ENCODE peak calls at places on chromosomes 13 and 19, in four cellular contexts. One of them, this sample, is unnamed.

GRCh38 chr13:74825170-74825948 is 656.6 kb downstream of the TBC1D4 start:
- DNase-seq in H1: no peak
- DNase-seq in WTC11: no peak
- DNase-seq in HCT116: no peak
- DNase-seq in this sample: no peak

GRCh38 chr19:17155251-17155650 is 59.9 kb upstream of the USE1 start:
- DNase-seq in H1: no peak
- DNase-seq in WTC11: no peak
- DNase-seq in HCT116: no peak
- DNase-seq in this sample: no peak

GRCh38 chr13:24921881-24922280 is 157.9 kb downstream of the RNF17 start:
- DNase-seq in H1: no peak
- DNase-seq in WTC11: no peak
- DNase-seq in HCT116: no peak
- DNase-seq in this sample: no peak

GRCh38 chr19:1084024-1084868 is 10.9 kb downstream of the POLR2E start:
- DNase-seq in H1: no peak
- DNase-seq in WTC11: no peak
- DNase-seq in HCT116: no peak
- DNase-seq in this sample: no peak

GRCh38 chr19:48945415-48945814 is 9.3 kb upstream of the BAX start:
- DNase-seq in H1: no peak
- DNase-seq in WTC11: no peak
- DNase-seq in HCT116: no peak
- DNase-seq in this sample: no peak

GRCh38 chr19:9848761-9849160 is 13.6 kb downstream of the PIN1 start:
- DNase-seq in H1: no peak
- DNase-seq in WTC11: no peak
- DNase-seq in HCT116: no peak
- DNase-seq in this sample: no peak

GRCh38 chr13:103539265-103539664 is 473.0 kb upstream of the SLC10A2 start:
- DNase-seq in H1: no peak
- DNase-seq in WTC11: peak
- DNase-seq in HCT116: no peak
- DNase-seq in this sample: no peak

GRCh38 chr19:54096642-54097106 is 3.9 kb downstream of the OSCAR start:
- DNase-seq in H1: peak
- DNase-seq in WTC11: peak
- DNase-seq in HCT116: peak
- DNase-seq in this sample: no peak

GRCh38 chr19:39679791-39680168 is 24.1 kb downstream of the LGALS16 start:
- DNase-seq in H1: no peak
- DNase-seq in WTC11: no peak
- DNase-seq in HCT116: no peak
- DNase-seq in this sample: no peak

GRCh38 chr13:61128850-61129645 is 286.6 kb downstream of the PCDH20 start:
- DNase-seq in H1: no peak
- DNase-seq in WTC11: no peak
- DNase-seq in HCT116: no peak
- DNase-seq in this sample: no peak

GRCh38 chr13:97385146-97385545 is 48.8 kb upstream of the RAP2A start:
- DNase-seq in H1: no peak
- DNase-seq in WTC11: no peak
- DNase-seq in HCT116: no peak
- DNase-seq in this sample: no peak

GRCh38 chr19:35585844-35586243 is at the start of gene PMIS2:
- DNase-seq in H1: no peak
- DNase-seq in WTC11: peak
- DNase-seq in HCT116: no peak
- DNase-seq in this sample: no peak

GRCh38 chr19:33456076-33456844 is 65.3 kb downstream of the PEPD start:
- DNase-seq in H1: no peak
- DNase-seq in WTC11: no peak
- DNase-seq in HCT116: no peak
- DNase-seq in this sample: no peak

GRCh38 chr13:107834717-107835116 is 380.6 kb downstream of the LIG4 start:
- DNase-seq in H1: no peak
- DNase-seq in WTC11: no peak
- DNase-seq in HCT116: no peak
- DNase-seq in this sample: no peak

GRCh38 chr13:50379584-50379983 is 364.3 kb downstream of the KCNRG start:
- DNase-seq in H1: no peak
- DNase-seq in WTC11: no peak
- DNase-seq in HCT116: no peak
- DNase-seq in this sample: no peak

GRCh38 chr19:4089400-4089908 is 22.8 kb upstream of the ZBTB7A start:
- DNase-seq in H1: no peak
- DNase-seq in WTC11: no peak
- DNase-seq in HCT116: no peak
- DNase-seq in this sample: no peak
- TF ChIP-seq SP1 in H1: no peak
- TF ChIP-seq SP1 in WTC11: no peak
- TF ChIP-seq SP1 in HCT116: no peak
- TF ChIP-seq SP1 in this sample: no peak

GRCh38 chr13:98556417-98556816 is 20.5 kb downstream of the STK24 start:
- DNase-seq in H1: no peak
- DNase-seq in WTC11: no peak
- DNase-seq in HCT116: no peak
- DNase-seq in this sample: no peak

GRCh38 chr13:98556968-98557591 is 19.8 kb downstream of the STK24 start:
- DNase-seq in H1: no peak
- DNase-seq in WTC11: no peak
- DNase-seq in HCT116: no peak
- DNase-seq in this sample: no peak

GRCh38 chr13:98563071-98563470 is 13.8 kb downstream of the STK24 start:
- DNase-seq in H1: no peak
- DNase-seq in WTC11: no peak
- DNase-seq in HCT116: no peak
- DNase-seq in this sample: no peak

DNA sequence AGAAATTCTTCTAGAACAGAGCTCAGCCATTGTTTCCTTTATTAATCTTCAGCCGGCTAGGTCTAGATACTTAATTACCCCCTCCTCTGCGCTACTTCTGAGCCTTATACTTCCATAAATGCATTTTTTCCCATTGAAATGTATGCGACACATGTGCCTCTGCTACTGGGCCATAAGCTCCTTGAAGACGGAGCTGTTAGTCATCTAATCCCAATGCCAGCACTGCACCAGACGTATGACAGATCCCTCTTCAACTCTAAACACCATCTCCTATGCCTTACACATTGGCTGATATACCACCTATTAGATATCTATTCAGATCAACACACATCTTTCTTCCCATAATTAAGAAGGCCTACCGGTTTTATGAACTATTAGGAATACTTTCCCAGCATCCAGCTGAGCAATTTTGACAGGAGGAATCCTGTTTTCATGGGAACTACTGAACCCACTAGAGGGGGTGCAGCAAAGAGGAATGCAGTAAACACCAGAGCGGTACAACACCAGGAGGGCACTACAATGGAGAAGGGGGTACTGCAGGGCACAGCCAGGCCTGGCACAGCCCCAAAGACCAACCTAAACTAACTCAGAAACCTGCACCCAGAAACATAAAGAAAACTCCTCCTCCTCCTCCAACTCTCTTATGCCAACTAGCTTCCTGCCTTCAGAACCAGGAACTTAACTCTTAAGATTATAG is 18.8 kb downstream of the STK24 start:
- DNase-seq in H1: no peak
- DNase-seq in WTC11: no peak
- DNase-seq in HCT116: no peak
- DNase-seq in this sample: no peak
- TF ChIP-seq SP1 in H1: no peak
- TF ChIP-seq SP1 in WTC11: no peak
- TF ChIP-seq SP1 in HCT116: no peak
- TF ChIP-seq SP1 in this sample: no peak

GRCh38 chr19:57382806-57383488 is 6.7 kb upstream of the ZNF548 start:
- DNase-seq in H1: no peak
- DNase-seq in WTC11: no peak
- DNase-seq in HCT116: no peak
- DNase-seq in this sample: no peak
- TF ChIP-seq SP1 in H1: no peak
- TF ChIP-seq SP1 in WTC11: no peak
- TF ChIP-seq SP1 in HCT116: no peak
- TF ChIP-seq SP1 in this sample: no peak

GRCh38 chr19:19531951-19532805 is 3.5 kb downstream of the YJEFN3 start:
- DNase-seq in H1: peak
- DNase-seq in WTC11: peak
- DNase-seq in HCT116: no peak
- DNase-seq in this sample: no peak
- TF ChIP-seq SP1 in H1: no peak
- TF ChIP-seq SP1 in WTC11: peak
- TF ChIP-seq SP1 in HCT116: no peak
- TF ChIP-seq SP1 in this sample: no peak

GRCh38 chr19:46269085-46269484 is 27.8 kb upstream of the HIF3A start:
- DNase-seq in H1: no peak
- DNase-seq in WTC11: no peak
- DNase-seq in HCT116: no peak
- DNase-seq in this sample: no peak

GRCh38 chr19:46270521-46271256 is 26.2 kb upstream of the HIF3A start:
- DNase-seq in H1: no peak
- DNase-seq in WTC11: no peak
- DNase-seq in HCT116: no peak
- DNase-seq in this sample: no peak

GRCh38 chr19:46271488-46272197 is 25.2 kb upstream of the HIF3A start:
- DNase-seq in H1: no peak
- DNase-seq in WTC11: no peak
- DNase-seq in HCT116: no peak
- DNase-seq in this sample: no peak
- TF ChIP-seq SP1 in H1: no peak
- TF ChIP-seq SP1 in WTC11: no peak
- TF ChIP-seq SP1 in HCT116: peak
- TF ChIP-seq SP1 in this sample: no peak

DNA sequence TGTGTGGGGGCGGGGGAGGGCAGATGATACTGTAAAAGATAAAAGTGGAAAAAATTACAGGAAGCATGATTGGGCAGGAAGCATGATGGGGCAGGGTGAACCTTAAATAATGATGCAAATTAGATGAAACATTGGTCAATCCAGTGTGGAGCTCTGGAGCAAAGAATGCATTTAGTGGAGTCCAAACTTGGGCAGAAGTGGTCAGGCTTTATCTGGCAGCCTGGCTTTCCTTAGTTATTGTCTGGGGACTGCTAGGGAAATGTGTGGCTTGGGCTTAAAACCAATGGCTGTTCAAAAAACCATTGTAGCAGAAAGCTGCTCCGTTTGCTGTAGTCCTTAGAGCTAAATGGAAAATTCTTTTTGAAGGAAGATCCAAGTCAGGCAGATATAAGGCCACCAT is 1077.3 kb upstream of the MIR17HG start:
- DNase-seq in H1: no peak
- DNase-seq in WTC11: no peak
- DNase-seq in HCT116: no peak
- DNase-seq in this sample: no peak
- TF ChIP-seq SP1 in H1: no peak
- TF ChIP-seq SP1 in WTC11: no peak
- TF ChIP-seq SP1 in HCT116: no peak
- TF ChIP-seq SP1 in this sample: no peak

GRCh38 chr13:44710576-44710975 is 134.4 kb upstream of the TSC22D1 start:
- DNase-seq in H1: no peak
- DNase-seq in WTC11: no peak
- DNase-seq in HCT116: peak
- DNase-seq in this sample: peak
- TF ChIP-seq SP1 in H1: no peak
- TF ChIP-seq SP1 in WTC11: no peak
- TF ChIP-seq SP1 in HCT116: peak
- TF ChIP-seq SP1 in this sample: no peak

GRCh38 chr19:15358918-15359317 is 20.7 kb downstream of the AKAP8 start:
- DNase-seq in H1: no peak
- DNase-seq in WTC11: no peak
- DNase-seq in HCT116: no peak
- DNase-seq in this sample: no peak
- TF ChIP-seq SP1 in H1: no peak
- TF ChIP-seq SP1 in WTC11: no peak
- TF ChIP-seq SP1 in HCT116: no peak
- TF ChIP-seq SP1 in this sample: no peak

GRCh38 chr13:94556016-94556415 is 39.9 kb downstream of the TGDS start:
- DNase-seq in H1: no peak
- DNase-seq in WTC11: no peak
- DNase-seq in HCT116: no peak
- DNase-seq in this sample: no peak

GRCh38 chr13:94557836-94558235 is 38.1 kb downstream of the TGDS start:
- DNase-seq in H1: no peak
- DNase-seq in WTC11: no peak
- DNase-seq in HCT116: no peak
- DNase-seq in this sample: no peak

GRCh38 chr13:94559201-94559795 is 36.7 kb downstream of the TGDS start:
- DNase-seq in H1: no peak
- DNase-seq in WTC11: no peak
- DNase-seq in HCT116: no peak
- DNase-seq in this sample: no peak

GRCh38 chr13:94556646-94557045 is 39.3 kb downstream of the TGDS start:
- DNase-seq in H1: no peak
- DNase-seq in WTC11: no peak
- DNase-seq in HCT116: no peak
- DNase-seq in this sample: no peak

GRCh38 chr13:94558721-94559120 is 37.2 kb downstream of the TGDS start:
- DNase-seq in H1: no peak
- DNase-seq in WTC11: no peak
- DNase-seq in HCT116: no peak
- DNase-seq in this sample: no peak
- TF ChIP-seq SP1 in H1: no peak
- TF ChIP-seq SP1 in WTC11: no peak
- TF ChIP-seq SP1 in HCT116: no peak
- TF ChIP-seq SP1 in this sample: no peak

GRCh38 chr13:52085416-52085815 is 43.5 kb downstream of the NEK5 start:
- DNase-seq in H1: no peak
- DNase-seq in WTC11: no peak
- DNase-seq in HCT116: no peak
- DNase-seq in this sample: no peak
- TF ChIP-seq SP1 in H1: no peak
- TF ChIP-seq SP1 in WTC11: no peak
- TF ChIP-seq SP1 in HCT116: no peak
- TF ChIP-seq SP1 in this sample: no peak